ENCODE peak calls at places on chromosome 20, in seven cellular contexts. A is NCI-H345; Z is stimulated activated CD4-positive, alpha-beta T cell treated with anti-CD3 and anti-CD28 coated beads, Interleukin-1b, Interleukin-23, amount 100 ng/mL, for 4 hours; G is iPS-NIHi11; B is activated CD4-positive, alpha-beta T cell treated with anti-CD3 and anti-CD28 coated beads, Interleukin-2, amount 50 U/mL, for 1 hour; E is caudate nucleus; I is cardiac muscle cell. U is an unnamed sample.

GRCh38 chr20:49413677-49414076 is 68.8 kb downstream of the KCNB1 start:
- DNase-seq in G (no peak), B (no peak), E (no peak), A (no peak), I (no peak), Z (no peak), U (no peak)

GRCh38 chr20:11375368-11375767 is 542.3 kb upstream of the BTBD3 start:
- DNase-seq in A (no peak), Z (no peak), I (no peak), E (no peak), B (no peak), G (no peak), U (no peak)

GRCh38 chr20:3547906-3548305 is 77.1 kb downstream of the ATRN start:
- DNase-seq in B (no peak), A (no peak), Z (no peak), G (no peak), I (no peak), E (no peak), U (no peak)

GRCh38 chr20:1951436-1952115 is 42.3 kb downstream of the PDYN start:
- DNase-seq in G (no peak), Z (no peak), E (no peak), B (no peak), I (no peak), A (no peak), U (no peak)

GRCh38 chr20:12570371-12570770 is 438.4 kb upstream of the SPTLC3 start:
- DNase-seq in E (no peak), I (peak; percentile 66), B (no peak), G (peak; percentile 59), Z (no peak), A (peak; percentile 29), U (peak; percentile 92)

GRCh38 chr20:43420192-43420591 is 37.5 kb upstream of the SRSF6 start:
- DNase-seq in G (no peak), Z (no peak), B (no peak), A (no peak), E (no peak), I (no peak), U (no peak)

GRCh38 chr20:44065401-44066340 is 121.3 kb downstream of the JPH2 start:
- DNase-seq in I (no peak), G (no peak), E (no peak), B (no peak), A (no peak), Z (no peak), U (no peak)

GRCh38 chr20:3406481-3407425 is 716 bp downstream of the DNAAF9 start:
- DNase-seq in A (peak; percentile 66), B (no peak), Z (no peak), E (no peak), G (peak; percentile 58), I (peak; percentile 34), U (peak; percentile 49)

GRCh38 chr20:54272901-54273488 is 65.1 kb downstream of the PFDN4 start:
- DNase-seq in E (no peak), A (no peak), G (no peak), B (no peak), Z (no peak), I (no peak), U (no peak)

GRCh38 chr20:64109831-64110391 is 2.5 kb upstream of the NPBWR2 start:
- DNase-seq in B (no peak), E (no peak), I (no peak), A (no peak), G (no peak), Z (no peak), U (no peak)

GRCh38 chr20:33561981-33562601 is 72.2 kb downstream of the CBFA2T2 start:
- DNase-seq in B (no peak), Z (no peak), E (no peak), I (peak; percentile 89), G (peak; percentile 26), A (peak; percentile 99), U (peak; percentile 64)

GRCh38 chr20:53840462-53841000 is 229.9 kb downstream of the BCAS1 start:
- DNase-seq in B (no peak), Z (no peak), G (no peak), E (no peak), A (no peak), I (no peak), U (no peak)

GRCh38 chr20:18138639-18139583 is 1.2 kb downstream of the KAT14 start:
- DNase-seq in G (no peak), A (no peak), E (no peak), B (no peak), I (no peak), Z (no peak), U (peak; percentile 12)

U was measured in mesendoderm.